ENCODE peak calls at places on chromosomes 1 and 21, in ten cellular contexts. One of them, this sample, is unnamed.

GRCh38 chr1:14602131-14602530 is 3.6 kb downstream of the KAZN start:
- DNase-seq in sigmoid colon: peak
- DNase-seq in body of pancreas: peak
- DNase-seq in astrocyte of the spinal cord: peak
- DNase-seq in adrenal gland: peak
- DNase-seq in tibial artery: peak
- DNase-seq in fibroblast of lung: peak
- DNase-seq in GM12865: no peak
- DNase-seq in BJ: no peak
- DNase-seq in mesendoderm: no peak
- DNase-seq in this sample: peak

GRCh38 chr1:41741244-41741643 is 177.5 kb downstream of the HIVEP3 start:
- DNase-seq in body of pancreas: no peak
- DNase-seq in sigmoid colon: no peak
- DNase-seq in adrenal gland: no peak
- DNase-seq in mesendoderm: no peak
- DNase-seq in GM12865: no peak
- DNase-seq in tibial artery: no peak
- DNase-seq in BJ: no peak
- DNase-seq in fibroblast of lung: no peak
- DNase-seq in astrocyte of the spinal cord: no peak
- DNase-seq in this sample: no peak

GRCh38 chr1:220235462-220235861 is 36.8 kb downstream of the RAB3GAP2 start:
- DNase-seq in tibial artery: no peak
- DNase-seq in body of pancreas: no peak
- DNase-seq in adrenal gland: no peak
- DNase-seq in sigmoid colon: no peak
- DNase-seq in astrocyte of the spinal cord: peak
- DNase-seq in mesendoderm: no peak
- DNase-seq in GM12865: no peak
- DNase-seq in BJ: no peak
- DNase-seq in fibroblast of lung: no peak
- DNase-seq in this sample: no peak

GRCh38 chr21:28332796-28333195 is 659.9 kb downstream of the LTN1 start:
- DNase-seq in mesendoderm: no peak
- DNase-seq in GM12865: no peak
- DNase-seq in sigmoid colon: no peak
- DNase-seq in fibroblast of lung: no peak
- DNase-seq in astrocyte of the spinal cord: no peak
- DNase-seq in tibial artery: no peak
- DNase-seq in adrenal gland: no peak
- DNase-seq in BJ: no peak
- DNase-seq in body of pancreas: no peak
- DNase-seq in this sample: no peak

GRCh38 chr1:17119744-17120482 is 662 bp upstream of the PADI2 start:
- DNase-seq in BJ: no peak
- DNase-seq in astrocyte of the spinal cord: no peak
- DNase-seq in mesendoderm: peak
- DNase-seq in body of pancreas: no peak
- DNase-seq in sigmoid colon: no peak
- DNase-seq in tibial artery: no peak
- DNase-seq in fibroblast of lung: no peak
- DNase-seq in adrenal gland: peak
- DNase-seq in GM12865: peak
- DNase-seq in this sample: no peak

GRCh38 chr1:226820935-226821718 is 49.3 kb upstream of the PSEN2 start:
- DNase-seq in tibial artery: peak
- DNase-seq in BJ: peak
- DNase-seq in body of pancreas: peak
- DNase-seq in mesendoderm: peak
- DNase-seq in sigmoid colon: peak
- DNase-seq in astrocyte of the spinal cord: peak
- DNase-seq in fibroblast of lung: peak
- DNase-seq in GM12865: no peak
- DNase-seq in adrenal gland: peak
- DNase-seq in this sample: peak

GRCh38 chr1:199742547-199742946 is 285.0 kb upstream of the NR5A2 start:
- DNase-seq in GM12865: no peak
- DNase-seq in fibroblast of lung: peak
- DNase-seq in adrenal gland: peak
- DNase-seq in body of pancreas: no peak
- DNase-seq in sigmoid colon: no peak
- DNase-seq in tibial artery: no peak
- DNase-seq in BJ: peak
- DNase-seq in astrocyte of the spinal cord: peak
- DNase-seq in mesendoderm: peak
- DNase-seq in this sample: peak

GRCh38 chr1:177872563-177872900 is 97.3 kb downstream of the SEC16B start:
- DNase-seq in mesendoderm: no peak
- DNase-seq in sigmoid colon: no peak
- DNase-seq in adrenal gland: no peak
- DNase-seq in fibroblast of lung: no peak
- DNase-seq in BJ: no peak
- DNase-seq in tibial artery: no peak
- DNase-seq in body of pancreas: no peak
- DNase-seq in astrocyte of the spinal cord: no peak
- DNase-seq in GM12865: no peak
- DNase-seq in this sample: no peak

GRCh38 chr1:70140894-70141293 is 64.5 kb downstream of the LRRC40 start:
- DNase-seq in sigmoid colon: no peak
- DNase-seq in adrenal gland: no peak
- DNase-seq in fibroblast of lung: no peak
- DNase-seq in astrocyte of the spinal cord: no peak
- DNase-seq in body of pancreas: no peak
- DNase-seq in GM12865: no peak
- DNase-seq in mesendoderm: peak
- DNase-seq in tibial artery: no peak
- DNase-seq in BJ: no peak
- DNase-seq in this sample: peak

GRCh38 chr1:33815061-33815460 is 48.8 kb upstream of the HMGB4 start:
- DNase-seq in adrenal gland: no peak
- DNase-seq in mesendoderm: no peak
- DNase-seq in body of pancreas: no peak
- DNase-seq in tibial artery: no peak
- DNase-seq in BJ: peak
- DNase-seq in astrocyte of the spinal cord: peak
- DNase-seq in sigmoid colon: no peak
- DNase-seq in fibroblast of lung: peak
- DNase-seq in GM12865: no peak
- DNase-seq in this sample: peak

GRCh38 chr1:207495816-207496792 is at the start of gene CR1:
- DNase-seq in GM12865: peak
- DNase-seq in astrocyte of the spinal cord: no peak
- DNase-seq in tibial artery: peak
- DNase-seq in adrenal gland: peak
- DNase-seq in mesendoderm: peak
- DNase-seq in body of pancreas: no peak
- DNase-seq in sigmoid colon: no peak
- DNase-seq in BJ: no peak
- DNase-seq in fibroblast of lung: no peak
- DNase-seq in this sample: no peak

GRCh38 chr21:24163539-24163938 is 1443.7 kb downstream of the MRPL39 start:
- DNase-seq in tibial artery: no peak
- DNase-seq in fibroblast of lung: no peak
- DNase-seq in astrocyte of the spinal cord: no peak
- DNase-seq in mesendoderm: no peak
- DNase-seq in BJ: no peak
- DNase-seq in sigmoid colon: no peak
- DNase-seq in body of pancreas: no peak
- DNase-seq in adrenal gland: no peak
- DNase-seq in GM12865: no peak
- DNase-seq in this sample: no peak

GRCh38 chr1:171897304-171897703 is 56.0 kb downstream of the DNM3 start:
- DNase-seq in adrenal gland: no peak
- DNase-seq in BJ: no peak
- DNase-seq in body of pancreas: no peak
- DNase-seq in fibroblast of lung: no peak
- DNase-seq in sigmoid colon: no peak
- DNase-seq in GM12865: no peak
- DNase-seq in mesendoderm: no peak
- DNase-seq in tibial artery: no peak
- DNase-seq in astrocyte of the spinal cord: no peak
- DNase-seq in this sample: no peak

GRCh38 chr1:28666806-28667205 is 1.8 kb upstream of the GMEB1 start:
- DNase-seq in sigmoid colon: no peak
- DNase-seq in fibroblast of lung: no peak
- DNase-seq in astrocyte of the spinal cord: no peak
- DNase-seq in tibial artery: no peak
- DNase-seq in mesendoderm: no peak
- DNase-seq in GM12865: no peak
- DNase-seq in BJ: no peak
- DNase-seq in body of pancreas: no peak
- DNase-seq in adrenal gland: no peak
- DNase-seq in this sample: no peak

GRCh38 chr1:159867322-159868064 is 5.0 kb upstream of the VSIG8 start:
- DNase-seq in astrocyte of the spinal cord: no peak
- DNase-seq in adrenal gland: peak
- DNase-seq in sigmoid colon: no peak
- DNase-seq in body of pancreas: peak
- DNase-seq in mesendoderm: peak
- DNase-seq in BJ: no peak
- DNase-seq in GM12865: no peak
- DNase-seq in fibroblast of lung: peak
- DNase-seq in tibial artery: no peak
- DNase-seq in this sample: peak

DNA sequence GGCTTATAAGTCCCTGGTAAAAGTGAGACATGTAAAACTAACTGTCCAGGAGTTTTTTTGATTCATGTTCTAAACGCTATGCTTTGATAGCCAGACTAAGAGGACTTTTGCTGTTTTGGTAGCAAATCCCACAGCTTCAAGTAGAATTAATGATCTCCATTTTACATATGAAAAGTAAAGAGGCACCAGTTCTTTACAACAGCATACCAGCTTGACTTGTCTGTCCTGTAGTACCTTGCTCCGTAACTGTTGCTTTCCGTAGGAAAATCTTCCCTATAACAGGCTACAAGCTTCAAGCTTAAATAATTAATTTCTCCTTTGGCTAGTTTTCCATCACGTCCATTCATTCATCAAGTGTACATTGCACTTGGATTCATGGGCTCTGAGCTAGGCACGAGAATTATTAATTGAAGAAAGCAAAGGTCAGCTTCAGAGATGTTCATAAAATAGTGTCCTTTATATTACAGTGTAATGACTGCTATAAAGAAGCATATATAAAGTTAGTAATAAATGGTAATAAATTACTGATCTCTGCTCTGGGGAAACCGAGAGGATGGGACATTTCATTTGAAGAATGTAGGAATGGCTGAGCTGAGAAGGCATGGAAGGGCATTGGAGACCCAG is 29.2 kb downstream of the B3GALT5 start:
- DNase-seq in BJ: no peak
- DNase-seq in adrenal gland: no peak
- DNase-seq in body of pancreas: no peak
- DNase-seq in astrocyte of the spinal cord: no peak
- DNase-seq in tibial artery: no peak
- DNase-seq in GM12865: no peak
- DNase-seq in sigmoid colon: no peak
- DNase-seq in fibroblast of lung: no peak
- DNase-seq in mesendoderm: no peak
- DNase-seq in this sample: no peak
- H3K4me3 ChIP-seq in BJ: no peak
- H3K4me3 ChIP-seq in adrenal gland: no peak
- H3K4me3 ChIP-seq in body of pancreas: no peak
- H3K4me3 ChIP-seq in astrocyte of the spinal cord: no peak
- H3K4me3 ChIP-seq in tibial artery: no peak
- H3K4me3 ChIP-seq in GM12865: no peak
- H3K4me3 ChIP-seq in sigmoid colon: no peak
- H3K4me3 ChIP-seq in fibroblast of lung: no peak
- H3K4me3 ChIP-seq in mesendoderm: no peak
- H3K4me3 ChIP-seq in this sample: no peak

DNA sequence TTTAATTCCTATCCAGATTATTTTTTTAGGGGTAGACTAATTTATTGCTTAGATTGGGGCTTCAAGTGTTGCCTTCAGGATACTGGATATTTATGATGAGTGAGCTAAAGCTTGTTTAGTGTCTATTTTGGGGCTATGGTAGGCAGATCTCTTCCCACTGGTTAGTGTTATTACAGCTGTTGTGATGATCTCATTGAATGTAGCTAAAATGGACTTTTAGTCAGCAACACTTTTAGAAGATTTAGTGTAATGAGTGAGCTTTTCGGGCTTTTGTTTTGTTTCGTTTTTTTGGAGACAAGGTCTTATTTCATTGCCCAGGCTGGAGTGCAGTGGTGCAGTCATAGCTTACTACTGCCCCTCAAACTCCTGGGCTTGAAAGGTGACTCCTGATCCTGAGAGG is 14.2 kb downstream of the THRAP3 start:
- DNase-seq in astrocyte of the spinal cord: peak
- DNase-seq in sigmoid colon: no peak
- DNase-seq in mesendoderm: no peak
- DNase-seq in GM12865: no peak
- DNase-seq in fibroblast of lung: peak
- DNase-seq in tibial artery: no peak
- DNase-seq in body of pancreas: no peak
- DNase-seq in BJ: no peak
- DNase-seq in adrenal gland: no peak
- DNase-seq in this sample: peak
- H3K4me3 ChIP-seq in astrocyte of the spinal cord: no peak
- H3K4me3 ChIP-seq in sigmoid colon: no peak
- H3K4me3 ChIP-seq in mesendoderm: no peak
- H3K4me3 ChIP-seq in GM12865: no peak
- H3K4me3 ChIP-seq in fibroblast of lung: no peak
- H3K4me3 ChIP-seq in tibial artery: no peak
- H3K4me3 ChIP-seq in body of pancreas: no peak
- H3K4me3 ChIP-seq in BJ: no peak
- H3K4me3 ChIP-seq in adrenal gland: no peak
- H3K4me3 ChIP-seq in this sample: no peak

DNA sequence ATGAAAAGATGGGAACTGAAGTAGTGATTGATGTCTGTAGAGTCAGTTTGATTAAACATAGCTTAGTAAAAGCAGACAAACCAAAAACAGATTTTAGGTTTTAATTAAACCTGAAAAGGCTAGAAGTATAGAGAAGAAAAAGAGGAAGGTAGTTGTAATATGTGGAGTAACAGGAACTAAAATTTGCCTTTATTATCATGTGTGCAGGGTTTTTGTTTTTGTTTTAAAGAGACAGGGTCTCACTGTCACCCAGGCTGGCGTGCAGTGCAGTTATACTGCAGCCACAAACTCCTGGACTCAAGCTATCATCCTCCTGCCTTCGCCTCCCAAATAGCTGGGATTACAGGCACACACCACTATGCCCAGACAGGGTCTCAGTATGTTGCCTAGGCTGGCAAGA is 6.0 kb downstream of the TOR1AIP1 start:
- DNase-seq in GM12865: no peak
- DNase-seq in adrenal gland: no peak
- DNase-seq in astrocyte of the spinal cord: no peak
- DNase-seq in body of pancreas: no peak
- DNase-seq in tibial artery: no peak
- DNase-seq in fibroblast of lung: no peak
- DNase-seq in BJ: no peak
- DNase-seq in sigmoid colon: no peak
- DNase-seq in mesendoderm: no peak
- DNase-seq in this sample: no peak
- H3K4me3 ChIP-seq in GM12865: no peak
- H3K4me3 ChIP-seq in adrenal gland: no peak
- H3K4me3 ChIP-seq in astrocyte of the spinal cord: no peak
- H3K4me3 ChIP-seq in body of pancreas: no peak
- H3K4me3 ChIP-seq in tibial artery: no peak
- H3K4me3 ChIP-seq in fibroblast of lung: no peak
- H3K4me3 ChIP-seq in BJ: no peak
- H3K4me3 ChIP-seq in sigmoid colon: peak
- H3K4me3 ChIP-seq in mesendoderm: no peak
- H3K4me3 ChIP-seq in this sample: no peak

GRCh38 chr1:148385371-148386030 is 97.6 kb downstream of the PPIAL4G start:
- DNase-seq in body of pancreas: no peak
- DNase-seq in BJ: no peak
- DNase-seq in sigmoid colon: no peak
- DNase-seq in mesendoderm: peak
- DNase-seq in adrenal gland: no peak
- DNase-seq in astrocyte of the spinal cord: no peak
- DNase-seq in GM12865: no peak
- DNase-seq in fibroblast of lung: no peak
- DNase-seq in tibial artery: no peak
- DNase-seq in this sample: no peak
- H3K4me3 ChIP-seq in body of pancreas: no peak
- H3K4me3 ChIP-seq in BJ: no peak
- H3K4me3 ChIP-seq in sigmoid colon: no peak
- H3K4me3 ChIP-seq in mesendoderm: no peak
- H3K4me3 ChIP-seq in adrenal gland: no peak
- H3K4me3 ChIP-seq in astrocyte of the spinal cord: no peak
- H3K4me3 ChIP-seq in GM12865: no peak
- H3K4me3 ChIP-seq in fibroblast of lung: no peak
- H3K4me3 ChIP-seq in tibial artery: no peak
- H3K4me3 ChIP-seq in this sample: no peak